ENCODE peak calls at places on chromosomes 4 and X, in five cellular contexts. One of them, this sample, is unnamed.
A peak's percentile ranks its signal among the peaks of the same experiment; 100 is the strongest.

GRCh38 chr4:135192746-135193535 is 991.4 kb upstream of the PABPC4L start:
- DNase-seq in thyroid gland: no peak
- DNase-seq in psoas muscle: no peak
- DNase-seq in lower leg skin: no peak
- DNase-seq in kidney: no peak
- DNase-seq in this sample: no peak

GRCh38 chr4:41538887-41539498 is 1.0 kb downstream of the LIMCH1 start:
- DNase-seq in lower leg skin: peak; percentile 19
- DNase-seq in psoas muscle: peak; percentile 41
- DNase-seq in kidney: no peak
- DNase-seq in thyroid gland: peak; percentile 7
- DNase-seq in this sample: no peak

GRCh38 chr4:71126719-71127118 is 133.3 kb downstream of the DCK start:
- DNase-seq in kidney: no peak
- DNase-seq in psoas muscle: no peak
- DNase-seq in thyroid gland: no peak
- DNase-seq in lower leg skin: no peak
- DNase-seq in this sample: no peak

GRCh38 chrX:140586951-140587350 is 82.1 kb upstream of the SOX3 start:
- DNase-seq in lower leg skin: no peak
- DNase-seq in psoas muscle: no peak
- DNase-seq in thyroid gland: no peak
- DNase-seq in kidney: no peak
- DNase-seq in this sample: no peak

GRCh38 chr4:41076481-41076880 is 137.9 kb downstream of the APBB2 start:
- DNase-seq in lower leg skin: no peak
- DNase-seq in psoas muscle: no peak
- DNase-seq in thyroid gland: no peak
- DNase-seq in kidney: no peak
- DNase-seq in this sample: no peak

GRCh38 chrX:103362504-103362903 is 6.2 kb downstream of the TCEAL9 start:
- DNase-seq in psoas muscle: no peak
- DNase-seq in lower leg skin: no peak
- DNase-seq in kidney: no peak
- DNase-seq in thyroid gland: no peak
- DNase-seq in this sample: no peak

GRCh38 chrX:68114573-68115199 is 318.6 kb downstream of the OPHN1 start:
- DNase-seq in psoas muscle: no peak
- DNase-seq in thyroid gland: no peak
- DNase-seq in lower leg skin: peak; percentile 18
- DNase-seq in kidney: no peak
- DNase-seq in this sample: no peak

GRCh38 chrX:3663576-3664290 is 49.7 kb downstream of the PRKX start:
- DNase-seq in psoas muscle: no peak
- DNase-seq in kidney: no peak
- DNase-seq in thyroid gland: no peak
- DNase-seq in lower leg skin: peak; percentile 13
- DNase-seq in this sample: peak; percentile 62

DNA sequence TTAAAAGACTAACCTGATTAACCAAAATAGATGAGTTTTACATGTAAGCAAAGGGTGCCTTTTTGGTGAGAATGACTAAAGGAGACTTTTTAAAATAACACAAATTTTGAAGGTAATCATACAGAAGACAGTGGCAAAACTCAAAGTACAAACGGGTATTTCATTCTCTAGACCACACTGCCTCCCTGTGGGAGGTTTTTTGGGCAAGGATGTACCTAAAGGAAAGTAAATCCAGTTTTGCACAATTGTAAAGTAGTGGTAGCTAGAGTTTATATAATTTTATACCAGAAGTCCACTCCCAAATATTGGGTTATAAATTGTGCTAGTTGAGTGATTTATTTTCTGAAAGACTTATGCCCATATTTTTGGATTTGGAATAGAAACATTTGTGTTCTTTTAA is 201.0 kb downstream of the PAPSS1 start:
- DNase-seq in lower leg skin: no peak
- DNase-seq in psoas muscle: no peak
- DNase-seq in kidney: no peak
- DNase-seq in thyroid gland: no peak
- DNase-seq in this sample: no peak
- TF ChIP-seq CTCF in lower leg skin: no peak
- TF ChIP-seq CTCF in psoas muscle: peak; percentile 41
- TF ChIP-seq CTCF in kidney: no peak
- TF ChIP-seq CTCF in thyroid gland: no peak
- TF ChIP-seq CTCF in this sample: peak; percentile 8

GRCh38 chr4:120064887-120065286 is 1.8 kb downstream of the MAD2L1 start:
- DNase-seq in thyroid gland: no peak
- DNase-seq in psoas muscle: no peak
- DNase-seq in kidney: no peak
- DNase-seq in lower leg skin: no peak
- DNase-seq in this sample: no peak
- H3K4me3 ChIP-seq in thyroid gland: no peak overlapping the region
- H3K4me3 ChIP-seq in psoas muscle: no peak overlapping the region
- H3K4me3 ChIP-seq in kidney: no peak overlapping the region
- H3K4me3 ChIP-seq in lower leg skin: no peak overlapping the region
- H3K4me3 ChIP-seq in this sample: no peak overlapping the region

GRCh38 chr4:52560844-52561280 is 98.2 kb downstream of the USP46 start:
- DNase-seq in psoas muscle: no peak
- DNase-seq in thyroid gland: no peak
- DNase-seq in kidney: no peak
- DNase-seq in lower leg skin: no peak
- DNase-seq in this sample: no peak
- TF ChIP-seq CTCF in psoas muscle: no peak
- TF ChIP-seq CTCF in thyroid gland: no peak
- TF ChIP-seq CTCF in kidney: no peak
- TF ChIP-seq CTCF in lower leg skin: no peak
- TF ChIP-seq CTCF in this sample: no peak

DNA sequence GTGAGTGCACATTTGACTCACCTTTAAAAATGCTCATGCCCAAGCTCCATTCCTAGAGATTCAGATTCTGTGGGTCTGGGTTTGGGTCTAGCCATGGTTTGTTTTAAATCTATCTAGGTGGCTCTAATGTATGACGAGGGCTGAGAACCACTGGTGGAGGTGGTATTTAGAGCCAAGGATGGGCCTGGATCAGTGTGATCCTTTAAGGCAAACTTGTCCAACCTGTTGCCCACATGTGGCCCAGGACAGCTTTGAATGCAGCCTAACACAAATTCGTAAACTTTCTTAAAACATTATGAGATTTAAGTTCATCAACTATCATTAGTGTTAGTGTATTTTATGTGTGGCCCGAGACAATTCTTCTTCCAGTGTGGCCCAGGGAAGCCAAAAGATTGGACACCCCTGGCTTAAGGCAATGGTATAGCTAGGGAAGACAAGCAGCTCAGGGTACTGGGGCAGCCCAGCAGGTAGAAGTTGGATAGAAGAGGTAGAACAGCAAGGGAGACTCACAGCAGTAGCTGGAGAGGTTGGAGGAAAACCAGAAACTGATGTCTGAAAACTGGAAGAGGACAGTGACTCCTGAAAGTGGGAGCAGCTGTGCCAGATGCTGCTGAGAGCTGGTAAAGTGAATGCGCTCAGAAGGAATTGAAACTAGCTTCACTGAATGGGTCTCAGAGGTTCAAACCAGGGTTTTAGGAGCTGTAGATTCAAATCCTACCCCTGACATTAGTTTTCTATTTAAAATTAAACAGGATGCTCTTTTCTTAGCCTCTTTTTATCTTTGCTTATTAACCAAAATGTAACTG is 18.2 kb downstream of the ADD1 start:
- DNase-seq in lower leg skin: no peak
- DNase-seq in psoas muscle: no peak
- DNase-seq in thyroid gland: no peak
- DNase-seq in kidney: no peak
- DNase-seq in this sample: no peak
- H3K4me3 ChIP-seq in lower leg skin: no peak overlapping the region
- H3K4me3 ChIP-seq in psoas muscle: no peak overlapping the region
- H3K4me3 ChIP-seq in thyroid gland: no peak overlapping the region
- H3K4me3 ChIP-seq in kidney: peak overlapping the region; percentile 0
- H3K4me3 ChIP-seq in this sample: no peak overlapping the region

DNA sequence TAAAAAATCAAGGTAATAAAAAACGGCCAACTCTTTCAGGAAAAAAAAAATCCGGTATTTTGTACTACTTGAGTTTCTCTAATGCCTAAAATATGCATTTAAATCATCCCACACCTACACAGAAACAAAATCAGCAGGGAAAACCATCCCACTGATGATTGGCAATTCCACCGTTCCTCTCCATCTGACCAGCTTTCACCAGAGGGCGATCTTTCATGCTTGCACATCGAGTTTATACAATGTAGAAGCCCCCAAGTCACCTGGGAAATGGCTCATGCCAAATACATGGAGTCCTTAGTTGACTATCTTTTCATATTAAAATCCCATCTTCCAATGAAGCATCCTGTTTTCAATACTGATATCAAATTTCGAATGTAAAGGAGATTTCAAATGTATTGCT is 69.2 kb downstream of the PTCHD1 start:
- DNase-seq in kidney: no peak
- DNase-seq in thyroid gland: no peak
- DNase-seq in lower leg skin: no peak
- DNase-seq in psoas muscle: no peak
- DNase-seq in this sample: no peak
- TF ChIP-seq CTCF in kidney: no peak
- TF ChIP-seq CTCF in thyroid gland: no peak
- TF ChIP-seq CTCF in lower leg skin: no peak
- TF ChIP-seq CTCF in psoas muscle: peak; percentile 18
- TF ChIP-seq CTCF in this sample: peak; percentile 14

DNA sequence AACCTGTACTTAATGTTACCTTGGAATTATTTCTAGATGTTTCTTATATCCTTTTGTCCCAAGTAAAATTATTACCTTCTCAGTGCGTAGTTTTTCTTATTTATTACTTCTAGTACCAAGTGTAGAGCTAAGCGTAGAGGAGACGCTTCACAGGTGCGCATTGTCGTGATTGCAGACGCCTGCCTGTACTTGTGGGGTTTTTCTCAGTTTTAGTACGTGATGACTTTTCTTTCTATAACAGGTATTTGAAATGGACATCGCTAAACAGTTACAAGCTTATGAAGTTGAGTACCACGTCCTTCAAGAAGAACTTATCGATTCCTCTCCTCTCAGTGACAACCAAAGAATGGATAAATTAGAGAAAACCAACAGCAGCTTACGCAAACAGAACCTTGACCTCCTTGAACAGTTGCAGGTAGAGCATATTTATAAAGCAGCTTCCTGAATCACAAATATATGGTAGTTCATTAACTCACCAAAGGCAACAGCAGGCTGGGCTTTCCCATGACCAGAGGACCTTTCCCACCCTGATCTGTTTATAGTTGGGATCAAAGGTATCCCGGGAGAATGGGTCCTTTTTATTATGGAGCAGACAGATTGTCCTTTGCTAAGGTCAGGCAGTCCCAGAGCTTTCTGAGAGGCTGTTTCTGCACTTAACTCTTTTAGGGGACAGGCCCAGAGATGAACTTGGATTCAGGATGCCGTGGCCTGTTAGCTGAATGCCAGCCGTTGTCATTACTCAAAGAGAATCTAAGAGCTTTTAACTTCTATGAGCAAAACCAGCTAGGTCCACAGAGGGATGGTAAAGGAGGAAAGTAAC is 172.9 kb downstream of the PTTG2 start:
- DNase-seq in lower leg skin: no peak
- DNase-seq in kidney: no peak
- DNase-seq in psoas muscle: no peak
- DNase-seq in thyroid gland: no peak
- DNase-seq in this sample: no peak
- H3K4me3 ChIP-seq in lower leg skin: no peak overlapping the region
- H3K4me3 ChIP-seq in kidney: peak overlapping the region; percentile 9
- H3K4me3 ChIP-seq in psoas muscle: no peak overlapping the region
- H3K4me3 ChIP-seq in thyroid gland: no peak overlapping the region
- H3K4me3 ChIP-seq in this sample: no peak overlapping the region

This sample was measured in tibial artery.